ENCODE peak calls at places on chromosomes 6 and 20, in ten cellular contexts. One of them, this sample, is unnamed.
A peak's percentile ranks its signal among the peaks of the same experiment; 100 is the strongest.

GRCh38 chr6:21396313-21396712 is 197.2 kb upstream of the SOX4 start:
- DNase-seq in heart right ventricle: no peak
- DNase-seq in T follicular helper cell: no peak
- DNase-seq in BJ: peak; percentile 59
- DNase-seq in activated naive CD8-positive, alpha-beta T cell treated with anti-CD3 and anti-CD28 coated beads, Interleukin-2, amount 50 U/mL, for 24 hours: no peak
- DNase-seq in AG04450: no peak
- DNase-seq in substantia nigra: no peak
- DNase-seq in A549: no peak
- DNase-seq in stimulated activated CD4-positive, alpha-beta T cell treated with anti-CD3 and anti-CD28 coated beads, Interleukin-1b, Interleukin-23, amount 100 ng/mL, for 24 hours: no peak
- DNase-seq in stimulated activated CD8-positive, alpha-beta memory T cell treated with anti-CD3 and anti-CD28 coated beads, Interleukin-15, amount 100 ng/mL, for 1 hour: no peak
- DNase-seq in this sample: no peak

GRCh38 chr6:36301781-36302180 is 31.9 kb downstream of the PNPLA1 start:
- DNase-seq in BJ: no peak
- DNase-seq in stimulated activated CD8-positive, alpha-beta memory T cell treated with anti-CD3 and anti-CD28 coated beads, Interleukin-15, amount 100 ng/mL, for 1 hour: no peak
- DNase-seq in heart right ventricle: no peak
- DNase-seq in substantia nigra: no peak
- DNase-seq in activated naive CD8-positive, alpha-beta T cell treated with anti-CD3 and anti-CD28 coated beads, Interleukin-2, amount 50 U/mL, for 24 hours: no peak
- DNase-seq in stimulated activated CD4-positive, alpha-beta T cell treated with anti-CD3 and anti-CD28 coated beads, Interleukin-1b, Interleukin-23, amount 100 ng/mL, for 24 hours: no peak
- DNase-seq in A549: no peak
- DNase-seq in AG04450: no peak
- DNase-seq in T follicular helper cell: no peak
- DNase-seq in this sample: no peak

GRCh38 chr20:22729180-22729579 is 144.8 kb upstream of the FOXA2 start:
- DNase-seq in A549: no peak
- DNase-seq in AG04450: no peak
- DNase-seq in stimulated activated CD8-positive, alpha-beta memory T cell treated with anti-CD3 and anti-CD28 coated beads, Interleukin-15, amount 100 ng/mL, for 1 hour: no peak
- DNase-seq in stimulated activated CD4-positive, alpha-beta T cell treated with anti-CD3 and anti-CD28 coated beads, Interleukin-1b, Interleukin-23, amount 100 ng/mL, for 24 hours: no peak
- DNase-seq in BJ: no peak
- DNase-seq in heart right ventricle: no peak
- DNase-seq in T follicular helper cell: no peak
- DNase-seq in substantia nigra: no peak
- DNase-seq in activated naive CD8-positive, alpha-beta T cell treated with anti-CD3 and anti-CD28 coated beads, Interleukin-2, amount 50 U/mL, for 24 hours: no peak
- DNase-seq in this sample: no peak

GRCh38 chr20:53934421-53935352 is 135.7 kb downstream of the BCAS1 start:
- DNase-seq in activated naive CD8-positive, alpha-beta T cell treated with anti-CD3 and anti-CD28 coated beads, Interleukin-2, amount 50 U/mL, for 24 hours: peak; percentile 28
- DNase-seq in stimulated activated CD4-positive, alpha-beta T cell treated with anti-CD3 and anti-CD28 coated beads, Interleukin-1b, Interleukin-23, amount 100 ng/mL, for 24 hours: no peak
- DNase-seq in AG04450: no peak
- DNase-seq in A549: no peak
- DNase-seq in BJ: peak; percentile 59
- DNase-seq in T follicular helper cell: no peak
- DNase-seq in substantia nigra: no peak
- DNase-seq in stimulated activated CD8-positive, alpha-beta memory T cell treated with anti-CD3 and anti-CD28 coated beads, Interleukin-15, amount 100 ng/mL, for 1 hour: no peak
- DNase-seq in heart right ventricle: peak; percentile 60
- DNase-seq in this sample: no peak

GRCh38 chr6:32642707-32643106 is 5.5 kb downstream of the HLA-DQA1 start:
- DNase-seq in stimulated activated CD4-positive, alpha-beta T cell treated with anti-CD3 and anti-CD28 coated beads, Interleukin-1b, Interleukin-23, amount 100 ng/mL, for 24 hours: no peak
- DNase-seq in A549: no peak
- DNase-seq in stimulated activated CD8-positive, alpha-beta memory T cell treated with anti-CD3 and anti-CD28 coated beads, Interleukin-15, amount 100 ng/mL, for 1 hour: no peak
- DNase-seq in BJ: no peak
- DNase-seq in T follicular helper cell: no peak
- DNase-seq in activated naive CD8-positive, alpha-beta T cell treated with anti-CD3 and anti-CD28 coated beads, Interleukin-2, amount 50 U/mL, for 24 hours: no peak
- DNase-seq in AG04450: no peak
- DNase-seq in heart right ventricle: no peak
- DNase-seq in substantia nigra: no peak
- DNase-seq in this sample: no peak

GRCh38 chr6:29813809-29814208 is 13.8 kb upstream of the HLA-G start:
- DNase-seq in substantia nigra: no peak
- DNase-seq in stimulated activated CD4-positive, alpha-beta T cell treated with anti-CD3 and anti-CD28 coated beads, Interleukin-1b, Interleukin-23, amount 100 ng/mL, for 24 hours: no peak
- DNase-seq in stimulated activated CD8-positive, alpha-beta memory T cell treated with anti-CD3 and anti-CD28 coated beads, Interleukin-15, amount 100 ng/mL, for 1 hour: no peak
- DNase-seq in A549: no peak
- DNase-seq in AG04450: no peak
- DNase-seq in heart right ventricle: no peak
- DNase-seq in BJ: no peak
- DNase-seq in activated naive CD8-positive, alpha-beta T cell treated with anti-CD3 and anti-CD28 coated beads, Interleukin-2, amount 50 U/mL, for 24 hours: no peak
- DNase-seq in T follicular helper cell: no peak
- DNase-seq in this sample: no peak

GRCh38 chr6:20242397-20242796 is 30.1 kb upstream of the MBOAT1 start:
- DNase-seq in heart right ventricle: no peak
- DNase-seq in stimulated activated CD8-positive, alpha-beta memory T cell treated with anti-CD3 and anti-CD28 coated beads, Interleukin-15, amount 100 ng/mL, for 1 hour: no peak
- DNase-seq in BJ: no peak
- DNase-seq in stimulated activated CD4-positive, alpha-beta T cell treated with anti-CD3 and anti-CD28 coated beads, Interleukin-1b, Interleukin-23, amount 100 ng/mL, for 24 hours: no peak
- DNase-seq in A549: no peak
- DNase-seq in T follicular helper cell: no peak
- DNase-seq in AG04450: no peak
- DNase-seq in activated naive CD8-positive, alpha-beta T cell treated with anti-CD3 and anti-CD28 coated beads, Interleukin-2, amount 50 U/mL, for 24 hours: no peak
- DNase-seq in substantia nigra: no peak
- DNase-seq in this sample: no peak

GRCh38 chr20:56202493-56203077 is 45.9 kb upstream of the MC3R start:
- DNase-seq in A549: peak; percentile 7
- DNase-seq in stimulated activated CD8-positive, alpha-beta memory T cell treated with anti-CD3 and anti-CD28 coated beads, Interleukin-15, amount 100 ng/mL, for 1 hour: no peak
- DNase-seq in activated naive CD8-positive, alpha-beta T cell treated with anti-CD3 and anti-CD28 coated beads, Interleukin-2, amount 50 U/mL, for 24 hours: no peak
- DNase-seq in substantia nigra: no peak
- DNase-seq in T follicular helper cell: no peak
- DNase-seq in AG04450: no peak
- DNase-seq in BJ: no peak
- DNase-seq in heart right ventricle: no peak
- DNase-seq in stimulated activated CD4-positive, alpha-beta T cell treated with anti-CD3 and anti-CD28 coated beads, Interleukin-1b, Interleukin-23, amount 100 ng/mL, for 24 hours: no peak
- DNase-seq in this sample: no peak

GRCh38 chr6:89763550-89763949 is 56.0 kb downstream of the MDN1 start:
- DNase-seq in heart right ventricle: no peak
- DNase-seq in stimulated activated CD4-positive, alpha-beta T cell treated with anti-CD3 and anti-CD28 coated beads, Interleukin-1b, Interleukin-23, amount 100 ng/mL, for 24 hours: no peak
- DNase-seq in A549: no peak
- DNase-seq in activated naive CD8-positive, alpha-beta T cell treated with anti-CD3 and anti-CD28 coated beads, Interleukin-2, amount 50 U/mL, for 24 hours: no peak
- DNase-seq in BJ: no peak
- DNase-seq in AG04450: peak; percentile 7
- DNase-seq in T follicular helper cell: no peak
- DNase-seq in stimulated activated CD8-positive, alpha-beta memory T cell treated with anti-CD3 and anti-CD28 coated beads, Interleukin-15, amount 100 ng/mL, for 1 hour: no peak
- DNase-seq in substantia nigra: no peak
- DNase-seq in this sample: no peak

GRCh38 chr20:4613184-4613583 is 108.5 kb upstream of the PRND start:
- DNase-seq in AG04450: no peak
- DNase-seq in heart right ventricle: no peak
- DNase-seq in T follicular helper cell: no peak
- DNase-seq in stimulated activated CD8-positive, alpha-beta memory T cell treated with anti-CD3 and anti-CD28 coated beads, Interleukin-15, amount 100 ng/mL, for 1 hour: no peak
- DNase-seq in stimulated activated CD4-positive, alpha-beta T cell treated with anti-CD3 and anti-CD28 coated beads, Interleukin-1b, Interleukin-23, amount 100 ng/mL, for 24 hours: no peak
- DNase-seq in activated naive CD8-positive, alpha-beta T cell treated with anti-CD3 and anti-CD28 coated beads, Interleukin-2, amount 50 U/mL, for 24 hours: no peak
- DNase-seq in BJ: no peak
- DNase-seq in substantia nigra: no peak
- DNase-seq in A549: no peak
- DNase-seq in this sample: no peak

GRCh38 chr6:40807484-40807883 is 220.3 kb upstream of the LRFN2 start:
- DNase-seq in activated naive CD8-positive, alpha-beta T cell treated with anti-CD3 and anti-CD28 coated beads, Interleukin-2, amount 50 U/mL, for 24 hours: no peak
- DNase-seq in heart right ventricle: no peak
- DNase-seq in A549: no peak
- DNase-seq in substantia nigra: no peak
- DNase-seq in BJ: no peak
- DNase-seq in stimulated activated CD4-positive, alpha-beta T cell treated with anti-CD3 and anti-CD28 coated beads, Interleukin-1b, Interleukin-23, amount 100 ng/mL, for 24 hours: no peak
- DNase-seq in stimulated activated CD8-positive, alpha-beta memory T cell treated with anti-CD3 and anti-CD28 coated beads, Interleukin-15, amount 100 ng/mL, for 1 hour: no peak
- DNase-seq in T follicular helper cell: no peak
- DNase-seq in AG04450: no peak
- DNase-seq in this sample: no peak

GRCh38 chr6:155883334-155883731 is 427.7 kb upstream of the NOX3 start:
- DNase-seq in activated naive CD8-positive, alpha-beta T cell treated with anti-CD3 and anti-CD28 coated beads, Interleukin-2, amount 50 U/mL, for 24 hours: no peak
- DNase-seq in stimulated activated CD4-positive, alpha-beta T cell treated with anti-CD3 and anti-CD28 coated beads, Interleukin-1b, Interleukin-23, amount 100 ng/mL, for 24 hours: no peak
- DNase-seq in substantia nigra: no peak
- DNase-seq in A549: no peak
- DNase-seq in T follicular helper cell: no peak
- DNase-seq in heart right ventricle: no peak
- DNase-seq in BJ: no peak
- DNase-seq in stimulated activated CD8-positive, alpha-beta memory T cell treated with anti-CD3 and anti-CD28 coated beads, Interleukin-15, amount 100 ng/mL, for 1 hour: no peak
- DNase-seq in AG04450: no peak
- DNase-seq in this sample: no peak

GRCh38 chr20:5354871-5355270 is 38.1 kb upstream of the PROKR2 start:
- DNase-seq in A549: no peak
- DNase-seq in AG04450: no peak
- DNase-seq in stimulated activated CD8-positive, alpha-beta memory T cell treated with anti-CD3 and anti-CD28 coated beads, Interleukin-15, amount 100 ng/mL, for 1 hour: no peak
- DNase-seq in T follicular helper cell: no peak
- DNase-seq in stimulated activated CD4-positive, alpha-beta T cell treated with anti-CD3 and anti-CD28 coated beads, Interleukin-1b, Interleukin-23, amount 100 ng/mL, for 24 hours: no peak
- DNase-seq in substantia nigra: no peak
- DNase-seq in activated naive CD8-positive, alpha-beta T cell treated with anti-CD3 and anti-CD28 coated beads, Interleukin-2, amount 50 U/mL, for 24 hours: no peak
- DNase-seq in BJ: no peak
- DNase-seq in heart right ventricle: no peak
- DNase-seq in this sample: no peak

GRCh38 chr6:30647802-30648460 is 998 bp downstream of the C6orf136 start:
- DNase-seq in activated naive CD8-positive, alpha-beta T cell treated with anti-CD3 and anti-CD28 coated beads, Interleukin-2, amount 50 U/mL, for 24 hours: no peak
- DNase-seq in AG04450: no peak
- DNase-seq in BJ: no peak
- DNase-seq in stimulated activated CD4-positive, alpha-beta T cell treated with anti-CD3 and anti-CD28 coated beads, Interleukin-1b, Interleukin-23, amount 100 ng/mL, for 24 hours: peak; percentile 46
- DNase-seq in substantia nigra: no peak
- DNase-seq in stimulated activated CD8-positive, alpha-beta memory T cell treated with anti-CD3 and anti-CD28 coated beads, Interleukin-15, amount 100 ng/mL, for 1 hour: no peak
- DNase-seq in T follicular helper cell: peak; percentile 53
- DNase-seq in heart right ventricle: peak; percentile 69
- DNase-seq in A549: peak; percentile 71
- DNase-seq in this sample: no peak

GRCh38 chr6:99412065-99412464 is 13.0 kb downstream of the PNISR start:
- DNase-seq in stimulated activated CD4-positive, alpha-beta T cell treated with anti-CD3 and anti-CD28 coated beads, Interleukin-1b, Interleukin-23, amount 100 ng/mL, for 24 hours: no peak
- DNase-seq in BJ: no peak
- DNase-seq in AG04450: no peak
- DNase-seq in T follicular helper cell: no peak
- DNase-seq in heart right ventricle: no peak
- DNase-seq in A549: no peak
- DNase-seq in activated naive CD8-positive, alpha-beta T cell treated with anti-CD3 and anti-CD28 coated beads, Interleukin-2, amount 50 U/mL, for 24 hours: no peak
- DNase-seq in stimulated activated CD8-positive, alpha-beta memory T cell treated with anti-CD3 and anti-CD28 coated beads, Interleukin-15, amount 100 ng/mL, for 1 hour: no peak
- DNase-seq in substantia nigra: peak; percentile 23
- DNase-seq in this sample: no peak

GRCh38 chr6:129871220-129871619 is 10.1 kb upstream of the TMEM244 start:
- DNase-seq in T follicular helper cell: no peak
- DNase-seq in activated naive CD8-positive, alpha-beta T cell treated with anti-CD3 and anti-CD28 coated beads, Interleukin-2, amount 50 U/mL, for 24 hours: no peak
- DNase-seq in stimulated activated CD8-positive, alpha-beta memory T cell treated with anti-CD3 and anti-CD28 coated beads, Interleukin-15, amount 100 ng/mL, for 1 hour: no peak
- DNase-seq in stimulated activated CD4-positive, alpha-beta T cell treated with anti-CD3 and anti-CD28 coated beads, Interleukin-1b, Interleukin-23, amount 100 ng/mL, for 24 hours: no peak
- DNase-seq in heart right ventricle: no peak
- DNase-seq in AG04450: no peak
- DNase-seq in A549: no peak
- DNase-seq in BJ: no peak
- DNase-seq in substantia nigra: no peak
- DNase-seq in this sample: no peak

GRCh38 chr6:118867181-118867580 is 26.8 kb upstream of the ASF1A start:
- DNase-seq in heart right ventricle: no peak
- DNase-seq in activated naive CD8-positive, alpha-beta T cell treated with anti-CD3 and anti-CD28 coated beads, Interleukin-2, amount 50 U/mL, for 24 hours: no peak
- DNase-seq in stimulated activated CD4-positive, alpha-beta T cell treated with anti-CD3 and anti-CD28 coated beads, Interleukin-1b, Interleukin-23, amount 100 ng/mL, for 24 hours: no peak
- DNase-seq in stimulated activated CD8-positive, alpha-beta memory T cell treated with anti-CD3 and anti-CD28 coated beads, Interleukin-15, amount 100 ng/mL, for 1 hour: no peak
- DNase-seq in A549: no peak
- DNase-seq in T follicular helper cell: no peak
- DNase-seq in BJ: no peak
- DNase-seq in AG04450: no peak
- DNase-seq in substantia nigra: no peak
- DNase-seq in this sample: no peak

GRCh38 chr20:4449977-4450715 is 271.6 kb upstream of the PRND start:
- DNase-seq in stimulated activated CD4-positive, alpha-beta T cell treated with anti-CD3 and anti-CD28 coated beads, Interleukin-1b, Interleukin-23, amount 100 ng/mL, for 24 hours: no peak
- DNase-seq in AG04450: no peak
- DNase-seq in substantia nigra: no peak
- DNase-seq in activated naive CD8-positive, alpha-beta T cell treated with anti-CD3 and anti-CD28 coated beads, Interleukin-2, amount 50 U/mL, for 24 hours: no peak
- DNase-seq in stimulated activated CD8-positive, alpha-beta memory T cell treated with anti-CD3 and anti-CD28 coated beads, Interleukin-15, amount 100 ng/mL, for 1 hour: no peak
- DNase-seq in T follicular helper cell: no peak
- DNase-seq in A549: peak; percentile 21
- DNase-seq in BJ: peak; percentile 29
- DNase-seq in heart right ventricle: no peak
- DNase-seq in this sample: no peak

GRCh38 chr6:105607624-105608392 is 204.9 kb upstream of the PREP start:
- DNase-seq in T follicular helper cell: no peak
- DNase-seq in activated naive CD8-positive, alpha-beta T cell treated with anti-CD3 and anti-CD28 coated beads, Interleukin-2, amount 50 U/mL, for 24 hours: no peak
- DNase-seq in heart right ventricle: no peak
- DNase-seq in stimulated activated CD8-positive, alpha-beta memory T cell treated with anti-CD3 and anti-CD28 coated beads, Interleukin-15, amount 100 ng/mL, for 1 hour: no peak
- DNase-seq in A549: no peak
- DNase-seq in stimulated activated CD4-positive, alpha-beta T cell treated with anti-CD3 and anti-CD28 coated beads, Interleukin-1b, Interleukin-23, amount 100 ng/mL, for 24 hours: no peak
- DNase-seq in substantia nigra: no peak
- DNase-seq in AG04450: no peak
- DNase-seq in BJ: no peak
- DNase-seq in this sample: no peak

GRCh38 chr6:28137458-28138020 is 4.1 kb upstream of the ZKSCAN8 start:
- DNase-seq in heart right ventricle: no peak
- DNase-seq in activated naive CD8-positive, alpha-beta T cell treated with anti-CD3 and anti-CD28 coated beads, Interleukin-2, amount 50 U/mL, for 24 hours: peak; percentile 36
- DNase-seq in BJ: no peak
- DNase-seq in stimulated activated CD4-positive, alpha-beta T cell treated with anti-CD3 and anti-CD28 coated beads, Interleukin-1b, Interleukin-23, amount 100 ng/mL, for 24 hours: no peak
- DNase-seq in substantia nigra: no peak
- DNase-seq in A549: no peak
- DNase-seq in stimulated activated CD8-positive, alpha-beta memory T cell treated with anti-CD3 and anti-CD28 coated beads, Interleukin-15, amount 100 ng/mL, for 1 hour: no peak
- DNase-seq in T follicular helper cell: no peak
- DNase-seq in AG04450: no peak
- DNase-seq in this sample: no peak

GRCh38 chr6:66496659-66497058 is 789.6 kb upstream of the EYS start:
- DNase-seq in A549: no peak
- DNase-seq in stimulated activated CD8-positive, alpha-beta memory T cell treated with anti-CD3 and anti-CD28 coated beads, Interleukin-15, amount 100 ng/mL, for 1 hour: no peak
- DNase-seq in heart right ventricle: no peak
- DNase-seq in AG04450: no peak
- DNase-seq in activated naive CD8-positive, alpha-beta T cell treated with anti-CD3 and anti-CD28 coated beads, Interleukin-2, amount 50 U/mL, for 24 hours: no peak
- DNase-seq in BJ: no peak
- DNase-seq in T follicular helper cell: no peak
- DNase-seq in substantia nigra: no peak
- DNase-seq in stimulated activated CD4-positive, alpha-beta T cell treated with anti-CD3 and anti-CD28 coated beads, Interleukin-1b, Interleukin-23, amount 100 ng/mL, for 24 hours: no peak
- DNase-seq in this sample: peak; percentile 2

GRCh38 chr6:169495601-169496000 is 206.2 kb downstream of the WDR27 start:
- DNase-seq in stimulated activated CD4-positive, alpha-beta T cell treated with anti-CD3 and anti-CD28 coated beads, Interleukin-1b, Interleukin-23, amount 100 ng/mL, for 24 hours: no peak
- DNase-seq in stimulated activated CD8-positive, alpha-beta memory T cell treated with anti-CD3 and anti-CD28 coated beads, Interleukin-15, amount 100 ng/mL, for 1 hour: no peak
- DNase-seq in BJ: peak; percentile 40
- DNase-seq in activated naive CD8-positive, alpha-beta T cell treated with anti-CD3 and anti-CD28 coated beads, Interleukin-2, amount 50 U/mL, for 24 hours: no peak
- DNase-seq in T follicular helper cell: no peak
- DNase-seq in heart right ventricle: no peak
- DNase-seq in substantia nigra: no peak
- DNase-seq in AG04450: no peak
- DNase-seq in A549: no peak
- DNase-seq in this sample: no peak

GRCh38 chr20:32651537-32651936 is 22.2 kb downstream of the C20orf203 start:
- DNase-seq in heart right ventricle: no peak
- DNase-seq in BJ: no peak
- DNase-seq in AG04450: no peak
- DNase-seq in T follicular helper cell: no peak
- DNase-seq in stimulated activated CD4-positive, alpha-beta T cell treated with anti-CD3 and anti-CD28 coated beads, Interleukin-1b, Interleukin-23, amount 100 ng/mL, for 24 hours: no peak
- DNase-seq in stimulated activated CD8-positive, alpha-beta memory T cell treated with anti-CD3 and anti-CD28 coated beads, Interleukin-15, amount 100 ng/mL, for 1 hour: no peak
- DNase-seq in activated naive CD8-positive, alpha-beta T cell treated with anti-CD3 and anti-CD28 coated beads, Interleukin-2, amount 50 U/mL, for 24 hours: no peak
- DNase-seq in A549: no peak
- DNase-seq in substantia nigra: no peak
- DNase-seq in this sample: no peak

GRCh38 chr6:13496508-13497180 is 9.2 kb upstream of the GFOD1 start:
- DNase-seq in A549: no peak
- DNase-seq in substantia nigra: no peak
- DNase-seq in AG04450: no peak
- DNase-seq in T follicular helper cell: no peak
- DNase-seq in heart right ventricle: no peak
- DNase-seq in stimulated activated CD4-positive, alpha-beta T cell treated with anti-CD3 and anti-CD28 coated beads, Interleukin-1b, Interleukin-23, amount 100 ng/mL, for 24 hours: no peak
- DNase-seq in BJ: no peak
- DNase-seq in activated naive CD8-positive, alpha-beta T cell treated with anti-CD3 and anti-CD28 coated beads, Interleukin-2, amount 50 U/mL, for 24 hours: no peak
- DNase-seq in stimulated activated CD8-positive, alpha-beta memory T cell treated with anti-CD3 and anti-CD28 coated beads, Interleukin-15, amount 100 ng/mL, for 1 hour: no peak
- DNase-seq in this sample: no peak

GRCh38 chr6:163355471-163355991 is 59.0 kb upstream of the QKI start:
- DNase-seq in heart right ventricle: peak; percentile 85
- DNase-seq in stimulated activated CD8-positive, alpha-beta memory T cell treated with anti-CD3 and anti-CD28 coated beads, Interleukin-15, amount 100 ng/mL, for 1 hour: no peak
- DNase-seq in stimulated activated CD4-positive, alpha-beta T cell treated with anti-CD3 and anti-CD28 coated beads, Interleukin-1b, Interleukin-23, amount 100 ng/mL, for 24 hours: no peak
- DNase-seq in activated naive CD8-positive, alpha-beta T cell treated with anti-CD3 and anti-CD28 coated beads, Interleukin-2, amount 50 U/mL, for 24 hours: no peak
- DNase-seq in A549: no peak
- DNase-seq in substantia nigra: peak; percentile 53
- DNase-seq in AG04450: no peak
- DNase-seq in T follicular helper cell: no peak
- DNase-seq in BJ: no peak
- DNase-seq in this sample: no peak

GRCh38 chr6:95804847-95805541 is 210.8 kb upstream of the FUT9 start:
- DNase-seq in stimulated activated CD8-positive, alpha-beta memory T cell treated with anti-CD3 and anti-CD28 coated beads, Interleukin-15, amount 100 ng/mL, for 1 hour: no peak
- DNase-seq in substantia nigra: no peak
- DNase-seq in BJ: no peak
- DNase-seq in activated naive CD8-positive, alpha-beta T cell treated with anti-CD3 and anti-CD28 coated beads, Interleukin-2, amount 50 U/mL, for 24 hours: no peak
- DNase-seq in A549: no peak
- DNase-seq in AG04450: no peak
- DNase-seq in T follicular helper cell: no peak
- DNase-seq in stimulated activated CD4-positive, alpha-beta T cell treated with anti-CD3 and anti-CD28 coated beads, Interleukin-1b, Interleukin-23, amount 100 ng/mL, for 24 hours: no peak
- DNase-seq in heart right ventricle: no peak
- DNase-seq in this sample: no peak

GRCh38 chr6:90202156-90202555 is 94.5 kb downstream of the BACH2 start:
- DNase-seq in BJ: no peak
- DNase-seq in activated naive CD8-positive, alpha-beta T cell treated with anti-CD3 and anti-CD28 coated beads, Interleukin-2, amount 50 U/mL, for 24 hours: no peak
- DNase-seq in A549: no peak
- DNase-seq in stimulated activated CD4-positive, alpha-beta T cell treated with anti-CD3 and anti-CD28 coated beads, Interleukin-1b, Interleukin-23, amount 100 ng/mL, for 24 hours: no peak
- DNase-seq in AG04450: no peak
- DNase-seq in heart right ventricle: no peak
- DNase-seq in T follicular helper cell: no peak
- DNase-seq in substantia nigra: no peak
- DNase-seq in stimulated activated CD8-positive, alpha-beta memory T cell treated with anti-CD3 and anti-CD28 coated beads, Interleukin-15, amount 100 ng/mL, for 1 hour: no peak
- DNase-seq in this sample: no peak

GRCh38 chr20:17985388-17986018 is 16.7 kb downstream of the MGME1 start:
- DNase-seq in activated naive CD8-positive, alpha-beta T cell treated with anti-CD3 and anti-CD28 coated beads, Interleukin-2, amount 50 U/mL, for 24 hours: no peak
- DNase-seq in substantia nigra: no peak
- DNase-seq in stimulated activated CD8-positive, alpha-beta memory T cell treated with anti-CD3 and anti-CD28 coated beads, Interleukin-15, amount 100 ng/mL, for 1 hour: no peak
- DNase-seq in BJ: no peak
- DNase-seq in AG04450: no peak
- DNase-seq in A549: no peak
- DNase-seq in heart right ventricle: no peak
- DNase-seq in stimulated activated CD4-positive, alpha-beta T cell treated with anti-CD3 and anti-CD28 coated beads, Interleukin-1b, Interleukin-23, amount 100 ng/mL, for 24 hours: no peak
- DNase-seq in T follicular helper cell: no peak
- DNase-seq in this sample: no peak